ENCODE peak calls at places on chromosomes 4 and X, in eight cellular contexts. Y, J, O, K, T, P, C and S are unnamed samples.

GRCh38 chr4:86043755-86044592 is 315.9 kb downstream of the MAPK10 start:
- DNase-seq in Y (peak; percentile 37), J (peak; percentile 32), O (no peak), K (peak; percentile 6), T (peak; percentile 77), P (peak; percentile 20), C (no peak), S (peak; percentile 50)

GRCh38 chrX:56130013-56130412 is 102.1 kb upstream of the KLF8 start:
- DNase-seq in Y (no peak), J (no peak), O (no peak), K (no peak), T (no peak), P (no peak), C (no peak), S (no peak)

GRCh38 chr4:77052352-77052751 is 23.4 kb downstream of the CCNI start:
- DNase-seq in Y (peak; percentile 48), J (peak; percentile 35), O (peak; percentile 89), K (no peak), T (peak; percentile 58), P (peak; percentile 47), C (no peak), S (peak; percentile 63)

GRCh38 chr4:108940086-108941033 is 177.5 kb upstream of the ETNPPL start:
- DNase-seq in Y (no peak), J (no peak), O (no peak), K (no peak), T (no peak), P (no peak), C (no peak), S (no peak)

GRCh38 chr4:67292649-67293048 is 252.7 kb downstream of the CENPC start:
- DNase-seq in Y (no peak), J (no peak), O (no peak), K (no peak), T (no peak), P (no peak), C (no peak), S (no peak)

GRCh38 chrX:10922158-10922557 is 189.0 kb upstream of the HCCS start:
- DNase-seq in Y (no peak), J (peak; percentile 1), O (no peak), K (no peak), T (peak; percentile 84), P (no peak), C (no peak), S (no peak)

GRCh38 chrX:10104958-10105658 is 51.7 kb upstream of the CLCN4 start:
- DNase-seq in Y (no peak), J (no peak), O (no peak), K (no peak), T (no peak), P (no peak), C (no peak), S (no peak)

GRCh38 chr4:165508372-165509120 is 129.7 kb downstream of the CPE start:
- DNase-seq in Y (no peak), J (peak; percentile 24), O (no peak), K (no peak), T (no peak), P (no peak), C (no peak), S (no peak)

GRCh38 chrX:10048076-10048475 is 80.9 kb downstream of the CLDN34 start:
- DNase-seq in Y (no peak), J (no peak), O (no peak), K (no peak), T (peak; percentile 50), P (no peak), C (no peak), S (no peak)

GRCh38 chr4:165982934-165983333 is 109.9 kb downstream of the TLL1 start:
- DNase-seq in Y (no peak), J (peak; percentile 30), O (no peak), K (no peak), T (no peak), P (no peak), C (no peak), S (no peak)

GRCh38 chr4:89572224-89572858 is 264.6 kb downstream of the SNCA start:
- DNase-seq in Y (no peak), J (no peak), O (no peak), K (no peak), T (peak; percentile 89), P (no peak), C (no peak), S (no peak)

GRCh38 chr4:55033296-55033695 is 92.1 kb downstream of the KDR start:
- DNase-seq in Y (no peak), J (no peak), O (no peak), K (no peak), T (no peak), P (no peak), C (no peak), S (no peak)

GRCh38 chr4:20253799-20254409 is 2.2 kb downstream of the SLIT2 start:
- DNase-seq in Y (no peak), J (no peak), O (peak; percentile 67), K (no peak), T (peak; percentile 64), P (no peak), C (no peak), S (no peak)

GRCh38 chrX:70444326-70445196 is at the start of gene DLG3:
- DNase-seq in Y (no peak), J (no peak), O (peak; percentile 66), K (peak; percentile 42), T (no peak), P (peak; percentile 57), C (no peak), S (peak; percentile 22)

GRCh38 chrX:17559728-17560379 is 177.4 kb upstream of the SCML1 start:
- DNase-seq in Y (peak; percentile 42), J (no peak), O (no peak), K (peak; percentile 30), T (peak; percentile 59), P (no peak), C (no peak), S (no peak)

GRCh38 chr4:15451866-15452765 is 17.6 kb upstream of the CC2D2A start:
- DNase-seq in Y (no peak), J (no peak), O (no peak), K (peak; percentile 21), T (no peak), P (no peak), C (no peak), S (peak; percentile 39)

GRCh38 chr4:115759231-115759630 is 645.8 kb upstream of the NDST4 start:
- DNase-seq in Y (no peak), J (no peak), O (no peak), K (no peak), T (no peak), P (no peak), C (no peak), S (no peak)

GRCh38 chrX:68842781-68843581 is 14.2 kb downstream of the EFNB1 start:
- DNase-seq in Y (no peak), J (no peak), O (no peak), K (no peak), T (no peak), P (no peak), C (no peak), S (peak; percentile 79)

GRCh38 chrX:17824980-17825379 is 36.1 kb downstream of the RAI2 start:
- DNase-seq in Y (no peak), J (no peak), O (no peak), K (no peak), T (no peak), P (no peak), C (no peak), S (no peak)

GRCh38 chr4:103634236-103634635 is 85.5 kb downstream of the TACR3 start:
- DNase-seq in Y (peak; percentile 10), J (no peak), O (no peak), K (no peak), T (no peak), P (no peak), C (no peak), S (peak; percentile 4)
- TF ChIP-seq MAX in Y (no peak), J (no peak), O (no peak), K (no peak), T (no peak), P (no peak), C (no peak), S (no peak)

GRCh38 chr4:186190456-186191265 is 706 bp upstream of the CYP4V2 start:
- DNase-seq in Y (no peak), J (no peak), O (peak; percentile 61), K (peak; percentile 33), T (no peak), P (peak; percentile 68), C (no peak), S (peak; percentile 84)

GRCh38 chr4:186189656-186190055 is 1.7 kb upstream of the CYP4V2 start:
- DNase-seq in Y (no peak), J (no peak), O (no peak), K (no peak), T (no peak), P (no peak), C (no peak), S (no peak)

GRCh38 chr4:186193851-186194250 is 2.5 kb downstream of the CYP4V2 start:
- DNase-seq in Y (no peak), J (no peak), O (no peak), K (no peak), T (no peak), P (no peak), C (no peak), S (no peak)

GRCh38 chr4:186191266-186192067 is at the start of gene CYP4V2:
- DNase-seq in Y (peak; percentile 51), J (peak; percentile 60), O (peak; percentile 83), K (peak; percentile 42), T (peak; percentile 28), P (peak; percentile 89), C (peak; percentile 48), S (peak; percentile 89)

GRCh38 chr4:186192068-186192751 is 843 bp downstream of the CYP4V2 start:
- DNase-seq in Y (no peak), J (peak; percentile 9), O (peak; percentile 72), K (peak; percentile 23), T (peak; percentile 21), P (no peak), C (no peak), S (peak; percentile 61)
- TF ChIP-seq POLR2A in Y (no peak), J (peak; percentile 20), O (no peak), K (no peak), T (no peak), P (no peak), C (no peak), S (no peak)

DNA sequence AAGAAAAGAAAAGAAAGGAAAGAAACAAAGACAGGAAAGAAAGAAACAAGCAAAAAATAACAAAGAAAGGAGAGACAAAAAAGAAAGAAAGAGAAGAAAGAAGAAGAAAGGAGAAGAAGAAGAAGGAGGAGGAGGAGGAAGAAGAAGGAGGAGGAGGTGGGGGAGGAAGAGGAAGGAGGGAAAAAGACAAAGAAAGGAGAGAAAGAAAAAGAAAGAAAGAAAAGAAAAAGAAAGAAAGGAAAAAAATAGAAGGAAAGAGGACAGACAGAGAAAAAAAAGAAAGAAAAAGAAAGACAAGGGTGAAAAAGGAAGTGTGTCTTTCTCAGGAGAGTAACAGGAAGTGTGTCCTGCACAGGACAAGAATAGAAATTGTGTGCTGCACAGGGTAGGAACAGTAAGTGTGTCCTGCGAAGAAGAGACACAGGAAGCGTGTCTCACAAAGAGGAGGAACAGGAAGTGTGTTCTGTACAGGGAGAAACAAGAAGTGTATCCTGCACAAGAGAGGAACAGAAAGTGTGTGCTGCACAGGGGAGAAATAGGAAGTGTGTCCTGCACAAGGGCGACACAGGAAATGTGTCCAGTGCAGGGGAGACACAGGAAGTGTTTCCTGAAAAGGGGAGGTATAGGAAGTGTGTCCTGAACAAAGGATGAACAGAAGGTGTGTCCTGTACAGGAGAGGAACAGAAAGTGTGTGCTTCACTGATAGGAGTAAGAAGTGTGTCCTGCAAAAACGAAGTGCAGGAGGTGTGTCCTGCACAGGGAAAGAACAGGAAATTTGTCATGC is 101.2 kb downstream of the ARSF start:
- DNase-seq in Y (peak; percentile 28), J (no peak), O (no peak), K (no peak), T (no peak), P (no peak), C (no peak), S (peak; percentile 48)
- TF ChIP-seq MAX in Y (peak; percentile 48), J (no peak), O (no peak), K (no peak), T (no peak), P (no peak), C (no peak), S (no peak)

GRCh38 chr4:185380320-185380719 is 15.4 kb downstream of the LRP2BP start:
- DNase-seq in Y (no peak), J (peak; percentile 87), O (no peak), K (no peak), T (no peak), P (no peak), C (no peak), S (no peak)
- TF ChIP-seq POLR2A in Y (no peak), J (no peak), O (no peak), K (no peak), T (no peak), P (no peak), C (no peak), S (no peak)